ENCODE peak calls at places on chromosomes 6 and 20, in seven cellular contexts. One of them, this sample, is unnamed.
A peak's percentile ranks its signal among the peaks of the same experiment; 100 is the strongest.

GRCh38 chr20:51966296-51966971 is 164.1 kb upstream of the SALL4 start:
- DNase-seq in heart right ventricle: peak; percentile 13
- DNase-seq in fibroblast of mammary gland: peak; percentile 78
- DNase-seq in dorsolateral prefrontal cortex: no peak
- DNase-seq in uterus: no peak
- DNase-seq in lung: peak; percentile 67
- DNase-seq in colonic mucosa: peak; percentile 61
- DNase-seq in this sample: peak; percentile 71

GRCh38 chr6:317452-318144 is 25.3 kb downstream of the DUSP22 start:
- DNase-seq in heart right ventricle: no peak
- DNase-seq in fibroblast of mammary gland: no peak
- DNase-seq in dorsolateral prefrontal cortex: no peak
- DNase-seq in uterus: no peak
- DNase-seq in lung: no peak
- DNase-seq in colonic mucosa: no peak
- DNase-seq in this sample: no peak

GRCh38 chr6:41464481-41464880 is 81.7 kb upstream of the FOXP4 start:
- DNase-seq in heart right ventricle: no peak
- DNase-seq in fibroblast of mammary gland: peak; percentile 67
- DNase-seq in dorsolateral prefrontal cortex: no peak
- DNase-seq in uterus: no peak
- DNase-seq in lung: no peak
- DNase-seq in colonic mucosa: no peak
- DNase-seq in this sample: peak; percentile 10

GRCh38 chr20:21270806-21271205 is 32.3 kb upstream of the XRN2 start:
- DNase-seq in heart right ventricle: no peak
- DNase-seq in fibroblast of mammary gland: no peak
- DNase-seq in dorsolateral prefrontal cortex: no peak
- DNase-seq in uterus: no peak
- DNase-seq in lung: no peak
- DNase-seq in colonic mucosa: no peak
- DNase-seq in this sample: no peak

GRCh38 chr6:107820571-107821261 is 3.4 kb downstream of the SCML4 start:
- DNase-seq in heart right ventricle: no peak
- DNase-seq in fibroblast of mammary gland: no peak
- DNase-seq in dorsolateral prefrontal cortex: no peak
- DNase-seq in uterus: no peak
- DNase-seq in lung: no peak
- DNase-seq in colonic mucosa: no peak
- DNase-seq in this sample: no peak

GRCh38 chr20:20683481-20683880 is 29.0 kb downstream of the RALGAPA2 start:
- DNase-seq in heart right ventricle: no peak
- DNase-seq in fibroblast of mammary gland: no peak
- DNase-seq in dorsolateral prefrontal cortex: no peak
- DNase-seq in uterus: no peak
- DNase-seq in lung: no peak
- DNase-seq in colonic mucosa: no peak
- DNase-seq in this sample: no peak

GRCh38 chr6:128310061-128310460 is 210.3 kb downstream of the PTPRK start:
- DNase-seq in heart right ventricle: no peak
- DNase-seq in fibroblast of mammary gland: no peak
- DNase-seq in dorsolateral prefrontal cortex: no peak
- DNase-seq in uterus: no peak
- DNase-seq in lung: no peak
- DNase-seq in colonic mucosa: no peak
- DNase-seq in this sample: no peak

GRCh38 chr6:42226251-42227143 is 8.8 kb upstream of the MRPS10 start:
- DNase-seq in heart right ventricle: no peak
- DNase-seq in fibroblast of mammary gland: peak; percentile 73
- DNase-seq in dorsolateral prefrontal cortex: no peak
- DNase-seq in uterus: no peak
- DNase-seq in lung: no peak
- DNase-seq in colonic mucosa: peak; percentile 84
- DNase-seq in this sample: peak; percentile 89

GRCh38 chr20:57804470-57805250 is 94.8 kb upstream of the PMEPA1 start:
- DNase-seq in heart right ventricle: no peak
- DNase-seq in fibroblast of mammary gland: no peak
- DNase-seq in dorsolateral prefrontal cortex: no peak
- DNase-seq in uterus: no peak
- DNase-seq in lung: no peak
- DNase-seq in colonic mucosa: no peak
- DNase-seq in this sample: no peak

GRCh38 chr20:1566701-1567100 is 9.2 kb upstream of the SIRPD start:
- DNase-seq in heart right ventricle: no peak
- DNase-seq in fibroblast of mammary gland: no peak
- DNase-seq in dorsolateral prefrontal cortex: no peak
- DNase-seq in uterus: no peak
- DNase-seq in lung: no peak
- DNase-seq in colonic mucosa: no peak
- DNase-seq in this sample: peak; percentile 33

GRCh38 chr6:7261030-7261841 is 51.8 kb downstream of the SSR1 start:
- DNase-seq in heart right ventricle: peak; percentile 81
- DNase-seq in fibroblast of mammary gland: peak; percentile 79
- DNase-seq in dorsolateral prefrontal cortex: peak; percentile 69
- DNase-seq in uterus: peak; percentile 71
- DNase-seq in lung: peak; percentile 87
- DNase-seq in colonic mucosa: peak; percentile 91
- DNase-seq in this sample: peak; percentile 90

GRCh38 chr6:28267695-28268059 is 734 bp downstream of the ZSCAN26 start:
- DNase-seq in heart right ventricle: no peak
- DNase-seq in fibroblast of mammary gland: no peak
- DNase-seq in dorsolateral prefrontal cortex: no peak
- DNase-seq in uterus: no peak
- DNase-seq in lung: no peak
- DNase-seq in colonic mucosa: no peak
- DNase-seq in this sample: no peak

GRCh38 chr6:94389218-94389617 is 969.9 kb upstream of the EPHA7 start:
- DNase-seq in heart right ventricle: no peak
- DNase-seq in fibroblast of mammary gland: no peak
- DNase-seq in dorsolateral prefrontal cortex: no peak
- DNase-seq in uterus: no peak
- DNase-seq in lung: no peak
- DNase-seq in colonic mucosa: no peak
- DNase-seq in this sample: no peak

DNA sequence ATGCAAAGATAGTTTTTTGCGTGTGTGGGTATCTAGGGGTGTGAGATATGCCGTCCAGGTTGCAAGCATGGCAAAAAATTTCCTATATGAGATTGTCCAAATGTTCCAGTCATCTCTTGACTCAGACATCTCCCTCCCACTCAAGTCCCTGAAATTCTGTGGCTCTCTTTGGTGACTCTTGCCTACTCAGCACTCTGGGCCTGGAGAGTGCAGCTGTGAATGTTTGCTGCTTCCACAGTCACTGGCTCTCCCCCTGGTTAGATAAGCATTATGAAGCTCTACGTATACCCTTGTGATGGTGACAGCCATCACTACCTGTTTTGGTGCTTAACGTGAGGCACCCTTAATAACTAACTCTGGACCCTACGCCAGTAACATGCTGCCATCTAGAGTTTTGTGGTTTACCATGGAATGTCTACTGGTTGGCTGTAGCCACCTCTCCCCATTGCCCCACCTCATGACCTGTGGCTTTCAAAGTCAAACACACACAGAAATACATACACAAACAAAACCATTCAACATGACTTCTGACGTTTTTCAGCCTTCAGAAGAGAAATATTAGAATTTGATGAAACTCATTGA is 621.9 kb upstream of the CITED2 start:
- DNase-seq in heart right ventricle: no peak
- DNase-seq in fibroblast of mammary gland: no peak
- DNase-seq in dorsolateral prefrontal cortex: no peak
- DNase-seq in uterus: no peak
- DNase-seq in lung: no peak
- DNase-seq in colonic mucosa: no peak
- DNase-seq in this sample: no peak
- TF ChIP-seq CTCF in heart right ventricle: no peak
- TF ChIP-seq CTCF in fibroblast of mammary gland: no peak
- TF ChIP-seq CTCF in dorsolateral prefrontal cortex: no peak
- TF ChIP-seq CTCF in uterus: no peak
- TF ChIP-seq CTCF in lung: no peak
- TF ChIP-seq CTCF in colonic mucosa: no peak
- TF ChIP-seq CTCF in this sample: no peak

DNA sequence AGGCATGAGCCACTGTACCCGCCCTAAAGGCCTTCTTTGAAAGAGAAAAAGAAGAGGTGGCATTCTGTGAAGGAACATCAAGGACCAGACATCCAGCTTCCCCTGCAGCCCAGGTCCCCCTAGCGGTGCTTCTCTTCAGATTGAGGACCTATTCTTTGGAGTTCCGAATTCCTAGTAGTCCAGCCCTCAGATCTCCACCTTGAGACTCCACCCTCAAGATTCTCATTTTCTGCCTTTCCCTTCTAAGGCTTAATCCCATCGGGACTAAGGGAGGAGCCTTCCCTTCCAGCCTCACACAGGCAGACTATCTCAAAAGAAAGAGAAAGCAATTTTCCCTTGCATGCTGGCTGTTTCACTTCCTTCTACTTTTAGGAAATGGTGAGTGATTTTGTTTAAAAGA is 32.5 kb downstream of the MUC22 start:
- DNase-seq in heart right ventricle: peak; percentile 23
- DNase-seq in fibroblast of mammary gland: peak; percentile 76
- DNase-seq in dorsolateral prefrontal cortex: no peak
- DNase-seq in uterus: peak; percentile 31
- DNase-seq in lung: peak; percentile 73
- DNase-seq in colonic mucosa: peak; percentile 35
- DNase-seq in this sample: peak; percentile 39
- TF ChIP-seq CTCF in heart right ventricle: peak; percentile 47
- TF ChIP-seq CTCF in fibroblast of mammary gland: peak; percentile 76
- TF ChIP-seq CTCF in dorsolateral prefrontal cortex: peak; percentile 38
- TF ChIP-seq CTCF in uterus: peak; percentile 28
- TF ChIP-seq CTCF in lung: peak; percentile 27
- TF ChIP-seq CTCF in colonic mucosa: peak; percentile 30
- TF ChIP-seq CTCF in this sample: peak; percentile 79

GRCh38 chr20:237918-238317 is 10.9 kb downstream of the DEFB129 start:
- DNase-seq in heart right ventricle: no peak
- DNase-seq in fibroblast of mammary gland: no peak
- DNase-seq in dorsolateral prefrontal cortex: no peak
- DNase-seq in uterus: no peak
- DNase-seq in lung: no peak
- DNase-seq in colonic mucosa: no peak
- DNase-seq in this sample: no peak

GRCh38 chr20:237479-237878 is 10.4 kb downstream of the DEFB129 start:
- DNase-seq in heart right ventricle: no peak
- DNase-seq in fibroblast of mammary gland: no peak
- DNase-seq in dorsolateral prefrontal cortex: no peak
- DNase-seq in uterus: no peak
- DNase-seq in lung: peak; percentile 42
- DNase-seq in colonic mucosa: no peak
- DNase-seq in this sample: no peak

DNA sequence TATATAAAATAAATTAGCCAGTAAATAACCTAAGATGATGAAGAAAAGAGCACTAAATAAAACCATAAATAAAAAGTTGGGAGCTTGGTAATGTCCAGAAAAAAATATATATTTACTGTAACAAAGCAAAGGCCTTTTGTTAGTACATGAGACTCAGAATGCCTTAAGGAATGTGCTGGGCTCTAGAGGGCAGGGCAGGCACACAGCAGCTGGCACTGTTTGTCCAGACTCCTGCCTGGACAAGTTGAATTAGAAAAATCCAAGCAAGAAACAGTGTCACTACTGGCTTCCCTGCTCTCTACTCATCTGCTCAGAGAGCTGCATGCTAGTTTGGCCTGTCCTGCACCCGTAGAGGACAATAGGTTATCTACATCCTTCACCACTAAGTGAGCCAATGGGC is 8.8 kb downstream of the DEFB129 start:
- DNase-seq in heart right ventricle: no peak
- DNase-seq in fibroblast of mammary gland: peak; percentile 7
- DNase-seq in dorsolateral prefrontal cortex: no peak
- DNase-seq in uterus: no peak
- DNase-seq in lung: no peak
- DNase-seq in colonic mucosa: no peak
- DNase-seq in this sample: peak; percentile 4
- TF ChIP-seq CTCF in heart right ventricle: no peak
- TF ChIP-seq CTCF in fibroblast of mammary gland: no peak
- TF ChIP-seq CTCF in dorsolateral prefrontal cortex: no peak
- TF ChIP-seq CTCF in uterus: no peak
- TF ChIP-seq CTCF in lung: no peak
- TF ChIP-seq CTCF in colonic mucosa: no peak
- TF ChIP-seq CTCF in this sample: peak; percentile 32

GRCh38 chr6:133034509-133035206 is 206.5 kb upstream of the EYA4 start:
- DNase-seq in heart right ventricle: no peak
- DNase-seq in fibroblast of mammary gland: no peak
- DNase-seq in dorsolateral prefrontal cortex: no peak
- DNase-seq in uterus: no peak
- DNase-seq in lung: no peak
- DNase-seq in colonic mucosa: no peak
- DNase-seq in this sample: no peak

GRCh38 chr6:133042550-133043120 is 198.5 kb upstream of the EYA4 start:
- DNase-seq in heart right ventricle: no peak
- DNase-seq in fibroblast of mammary gland: no peak
- DNase-seq in dorsolateral prefrontal cortex: no peak
- DNase-seq in uterus: no peak
- DNase-seq in lung: no peak
- DNase-seq in colonic mucosa: no peak
- DNase-seq in this sample: no peak

GRCh38 chr6:133041020-133041419 is 200.1 kb upstream of the EYA4 start:
- DNase-seq in heart right ventricle: no peak
- DNase-seq in fibroblast of mammary gland: no peak
- DNase-seq in dorsolateral prefrontal cortex: no peak
- DNase-seq in uterus: no peak
- DNase-seq in lung: no peak
- DNase-seq in colonic mucosa: no peak
- DNase-seq in this sample: no peak

DNA sequence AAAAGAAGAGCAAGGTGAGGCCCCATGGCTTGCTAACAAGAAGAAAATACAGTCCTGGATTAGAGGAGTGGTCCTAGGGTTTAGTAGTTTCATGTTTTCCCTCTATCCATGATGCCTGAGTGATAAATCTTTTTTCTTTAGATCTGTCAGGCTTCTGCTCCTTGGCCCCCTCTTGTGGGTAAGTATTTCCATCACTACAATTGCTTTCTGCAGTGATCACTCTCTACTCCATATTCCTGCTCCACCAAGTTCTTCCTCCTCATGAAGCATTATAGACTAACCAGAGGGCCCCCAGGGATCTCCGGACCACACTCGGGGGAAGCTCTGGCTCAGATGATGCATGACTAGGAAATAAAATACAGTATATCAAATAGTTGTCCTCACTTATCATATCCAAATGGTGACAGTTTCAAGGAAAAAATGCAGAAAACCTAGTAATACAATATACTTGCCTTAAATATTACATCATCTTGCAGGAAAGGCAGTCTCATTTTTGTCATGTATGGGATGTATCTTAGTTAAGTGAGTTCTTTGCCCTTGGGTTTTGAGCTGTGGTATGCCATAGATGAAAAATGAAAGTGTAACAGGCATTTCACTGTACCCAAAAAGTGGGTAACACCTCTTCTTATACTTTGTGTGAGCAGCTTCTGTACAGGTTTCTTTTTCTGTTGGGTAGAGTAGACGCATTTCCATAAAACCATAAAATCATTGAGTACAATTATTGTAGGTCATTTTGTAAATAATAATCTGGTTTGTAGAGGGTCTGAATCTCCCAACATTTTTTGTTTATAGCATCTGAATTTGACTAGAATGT is 200.9 kb upstream of the EYA4 start:
- DNase-seq in heart right ventricle: no peak
- DNase-seq in fibroblast of mammary gland: peak; percentile 47
- DNase-seq in dorsolateral prefrontal cortex: no peak
- DNase-seq in uterus: no peak
- DNase-seq in lung: no peak
- DNase-seq in colonic mucosa: no peak
- DNase-seq in this sample: no peak
- TF ChIP-seq CTCF in heart right ventricle: peak; percentile 33
- TF ChIP-seq CTCF in fibroblast of mammary gland: peak; percentile 57
- TF ChIP-seq CTCF in dorsolateral prefrontal cortex: peak; percentile 36
- TF ChIP-seq CTCF in uterus: no peak
- TF ChIP-seq CTCF in lung: no peak
- TF ChIP-seq CTCF in colonic mucosa: no peak
- TF ChIP-seq CTCF in this sample: peak; percentile 44